ENCODE peak calls at places on chromosomes 1 and 21, in nine cellular contexts. D is tibial nerve; T is endodermal cell; J is PC-9; Z is hepatocyte; K is IMR-90; U is CD8-positive, alpha-beta T cell; A is suprapubic skin; O is H1. W is an unnamed sample. For H3K4me1, the result is how much of the 10 kb centered on the place peaks cover.

GRCh38 chr1:50251592-50252165 is 143.0 kb downstream of the ELAVL4 start:
- DNase-seq in D (no peak), T (peak), J (no peak), Z (no peak), K (no peak), U (no peak), A (no peak), O (peak), W (no peak)

GRCh38 chr1:62241357-62242131 is 46.9 kb downstream of the L1TD1 start:
- DNase-seq in D (no peak), T (no peak), J (peak), Z (no peak), K (no peak), U (no peak), A (no peak), O (no peak), W (no peak)

GRCh38 chr21:46551636-46552241 is 53.1 kb downstream of the S100B start:
- DNase-seq in D (no peak), T (peak), J (no peak), Z (no peak), K (no peak), U (peak), A (no peak), O (peak), W (no peak)

GRCh38 chr1:224199679-224200078 is 16.6 kb downstream of the DEGS1 start:
- DNase-seq in D (no peak), T (no peak), J (peak), Z (no peak), K (no peak), U (no peak), A (no peak), O (no peak), W (no peak)

GRCh38 chr1:7558041-7558461 is 213.0 kb upstream of the VAMP3 start:
- DNase-seq in D (no peak), T (no peak), J (no peak), Z (no peak), K (no peak), U (no peak), A (no peak), O (no peak), W (no peak)

GRCh38 chr1:206002833-206003532 is at the start of gene RAB7B:
- DNase-seq in D (peak), T (peak), J (no peak), Z (peak), K (peak), U (no peak), A (peak), O (peak), W (no peak)

GRCh38 chr1:70462611-70463010 is 51.5 kb downstream of the CTH start:
- DNase-seq in D (no peak), T (no peak), J (peak), Z (no peak), K (no peak), U (no peak), A (no peak), O (no peak), W (no peak)

GRCh38 chr1:30419246-30419720 is 304.1 kb downstream of the MATN1 start:
- DNase-seq in D (no peak), T (peak), J (no peak), Z (no peak), K (no peak), U (no peak), A (no peak), O (peak), W (no peak)

GRCh38 chr1:189787201-189787600 is 690.5 kb downstream of the BRINP3 start:
- DNase-seq in D (no peak), T (no peak), J (no peak), Z (no peak), K (peak), U (no peak), A (no peak), O (no peak), W (peak)

GRCh38 chr21:32364387-32364786 is 28.4 kb downstream of the URB1 start:
- DNase-seq in D (peak), T (no peak), J (no peak), Z (no peak), K (no peak), U (no peak), A (no peak), O (no peak), W (no peak)

GRCh38 chr1:193348126-193349045 is 162.0 kb upstream of the B3GALT2 start:
- DNase-seq in D (no peak), T (no peak), J (no peak), Z (no peak), K (peak), U (no peak), A (no peak), O (no peak), W (no peak)

GRCh38 chr1:177423083-177423482 is 252.3 kb downstream of the BRINP2 start:
- DNase-seq in D (no peak), T (no peak), J (no peak), Z (no peak), K (no peak), U (no peak), A (no peak), O (no peak), W (no peak)

GRCh38 chr1:201254625-201255469 is 28.5 kb upstream of the PKP1 start:
- DNase-seq in D (peak), T (peak), J (no peak), Z (peak), K (no peak), U (peak), A (peak), O (peak), W (peak)

GRCh38 chr21:42171091-42172053 is 47.6 kb upstream of the ABCG1 start:
- DNase-seq in D (no peak), T (peak), J (no peak), Z (peak), K (no peak), U (no peak), A (no peak), O (no peak), W (no peak)

GRCh38 chr21:22758478-22758877 is 1760.3 kb downstream of the NCAM2 start:
- DNase-seq in D (no peak), T (no peak), J (no peak), Z (no peak), K (no peak), U (no peak), A (no peak), O (no peak), W (no peak)

GRCh38 chr1:20602851-20603450 is 14.1 kb downstream of the CDA start:
- DNase-seq in D (no peak), T (no peak), J (peak), Z (no peak), K (peak), U (no peak), A (no peak), O (no peak), W (no peak)

GRCh38 chr1:35646043-35646442 is 4.7 kb upstream of the PSMB2 start:
- DNase-seq in D (no peak), T (no peak), J (no peak), Z (no peak), K (no peak), U (no peak), A (no peak), O (no peak), W (peak)

GRCh38 chr1:114061431-114061830 is 82.2 kb downstream of the OLFML3 start:
- DNase-seq in D (no peak), T (no peak), J (peak), Z (peak), K (no peak), U (no peak), A (no peak), O (no peak), W (no peak)

GRCh38 chr21:45607922-45608295 is 35.6 kb upstream of the PCBP3 start:
- DNase-seq in D (no peak), T (peak), J (no peak), Z (no peak), K (no peak), U (no peak), A (peak), O (no peak), W (no peak)

GRCh38 chr1:205588691-205589445 is 42.9 kb downstream of the ELK4 start:
- DNase-seq in D (no peak), T (peak), J (no peak), Z (peak), K (peak), U (no peak), A (peak), O (peak), W (no peak)

GRCh38 chr1:203464226-203464625 is 11.4 kb upstream of the PRELP start:
- DNase-seq in D (no peak), T (no peak), J (peak), Z (no peak), K (no peak), U (no peak), A (no peak), O (no peak), W (no peak)

GRCh38 chr21:42002421-42002958 is 7.7 kb downstream of the ZBTB21 start:
- DNase-seq in D (no peak), T (no peak), J (no peak), Z (peak), K (peak), U (peak), A (no peak), O (no peak), W (no peak)

GRCh38 chr1:182383934-182384333 is 7.7 kb downstream of the GLUL start:
- DNase-seq in D (no peak), T (no peak), J (no peak), Z (no peak), K (no peak), U (no peak), A (no peak), O (no peak), W (no peak)

GRCh38 chr1:182387566-182387965 is 4.0 kb downstream of the GLUL start:
- DNase-seq in D (no peak), T (no peak), J (no peak), Z (no peak), K (no peak), U (no peak), A (no peak), O (no peak), W (no peak)

GRCh38 chr1:182386980-182387379 is 4.6 kb downstream of the GLUL start:
- DNase-seq in D (no peak), T (no peak), J (no peak), Z (no peak), K (no peak), U (no peak), A (no peak), O (no peak), W (no peak)

GRCh38 chr1:182384387-182384960 is 7.1 kb downstream of the GLUL start:
- DNase-seq in D (peak), T (no peak), J (no peak), Z (no peak), K (no peak), U (no peak), A (no peak), O (no peak), W (no peak)

GRCh38 chr1:182385885-182386853 is 5.4 kb downstream of the GLUL start:
- DNase-seq in D (peak), T (no peak), J (no peak), Z (no peak), K (no peak), U (no peak), A (no peak), O (no peak), W (no peak)
- H3K4me1 ChIP-seq in D (under half), T (under half), J (under half), Z (under half), K (under half), U (under half), A (under half), O (under half), W (under half)

GRCh38 chr1:65176071-65176470 is 28.1 kb downstream of the AK4 start:
- DNase-seq in D (no peak), T (no peak), J (no peak), Z (no peak), K (no peak), U (no peak), A (no peak), O (no peak), W (no peak)
- H3K4me1 ChIP-seq in D (under half), T (under half), J (half or more), Z (under half), K (under half), U (under half), A (half or more), O (under half), W (under half)

GRCh38 chr1:172914517-172915144 is 136.1 kb downstream of the TNFSF18 start:
- DNase-seq in D (no peak), T (no peak), J (no peak), Z (no peak), K (peak), U (no peak), A (no peak), O (no peak), W (no peak)

GRCh38 chr1:172916126-172916525 is 134.6 kb downstream of the TNFSF18 start:
- DNase-seq in D (no peak), T (no peak), J (no peak), Z (no peak), K (peak), U (no peak), A (no peak), O (no peak), W (no peak)

GRCh38 chr1:172912765-172913260 is 137.9 kb downstream of the TNFSF18 start:
- DNase-seq in D (no peak), T (no peak), J (no peak), Z (no peak), K (no peak), U (no peak), A (no peak), O (no peak), W (no peak)

GRCh38 chr1:172917972-172918371 is 132.8 kb downstream of the TNFSF18 start:
- DNase-seq in D (no peak), T (no peak), J (peak), Z (peak), K (peak), U (no peak), A (no peak), O (no peak), W (no peak)

DNA sequence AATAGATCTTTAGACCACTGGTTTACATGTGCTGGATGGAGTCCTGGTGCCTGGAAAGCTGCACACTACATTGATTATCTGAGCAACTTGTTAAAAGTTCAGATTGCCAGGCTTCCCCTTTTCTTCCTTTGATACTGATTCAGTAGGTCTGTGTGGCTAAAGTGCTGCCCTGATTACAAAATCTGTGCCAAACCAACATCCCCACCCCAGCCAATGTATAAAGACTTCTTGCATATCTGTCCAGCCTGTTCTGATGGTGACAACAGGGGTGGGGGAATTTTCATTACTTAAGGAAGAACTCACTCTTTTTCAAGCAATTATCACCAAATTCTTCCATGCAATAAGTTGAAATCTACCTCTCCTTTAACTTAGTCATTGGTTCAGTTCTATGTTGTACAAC is 135.5 kb downstream of the TNFSF18 start:
- DNase-seq in D (no peak), T (no peak), J (no peak), Z (no peak), K (no peak), U (no peak), A (no peak), O (no peak), W (no peak)
- H3K4me1 ChIP-seq in D (under half), T (under half), J (under half), Z (under half), K (under half), U (under half), A (under half), O (under half), W (under half)

DNA sequence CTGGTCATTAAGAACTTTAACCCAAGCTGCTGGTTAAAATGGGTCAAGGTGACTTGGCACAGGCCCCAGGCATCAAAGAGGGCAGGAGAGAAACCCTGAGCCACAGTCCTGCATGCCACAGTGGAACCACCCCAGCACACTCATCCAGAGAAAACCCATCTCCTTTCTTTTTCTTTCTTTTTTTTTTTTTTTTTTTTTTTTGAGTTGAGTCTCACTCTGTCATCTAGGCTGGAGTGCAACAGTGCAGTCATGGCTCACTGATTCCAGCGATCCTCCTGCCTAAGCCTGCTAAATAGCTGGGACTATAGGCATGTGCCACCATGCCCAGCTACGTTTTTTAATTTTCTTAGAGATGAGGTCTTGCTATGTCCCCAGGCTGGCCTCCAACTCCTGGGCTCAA is 109.2 kb upstream of the RAB4A start:
- DNase-seq in D (no peak), T (no peak), J (no peak), Z (no peak), K (no peak), U (no peak), A (no peak), O (no peak), W (no peak)
- H3K4me1 ChIP-seq in D (under half), T (under half), J (under half), Z (under half), K (under half), U (under half), A (under half), O (under half), W (under half)

DNA sequence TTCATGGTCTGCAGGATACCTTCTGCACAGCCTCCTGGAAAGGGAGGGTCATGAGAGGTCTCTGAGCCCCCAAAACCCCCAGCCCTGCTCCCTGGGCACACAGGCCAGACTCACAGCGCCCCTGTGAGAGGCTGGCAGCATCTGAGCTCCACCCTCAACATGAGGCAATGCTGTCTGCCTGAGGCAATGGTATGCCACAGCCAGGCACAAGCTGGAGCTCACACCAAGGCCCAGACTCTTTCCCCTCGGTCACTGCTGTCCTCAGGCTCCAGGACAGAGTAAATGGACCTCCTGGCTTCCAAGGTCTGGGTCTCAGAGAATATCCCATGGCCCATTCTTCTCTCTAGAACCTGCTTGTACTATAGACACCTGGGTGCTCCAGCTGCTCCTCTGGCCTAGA is 17.2 kb downstream of the MEF2D start:
- DNase-seq in D (no peak), T (no peak), J (peak), Z (no peak), K (no peak), U (no peak), A (no peak), O (no peak), W (no peak)
- H3K4me1 ChIP-seq in D (under half), T (under half), J (under half), Z (under half), K (under half), U (under half), A (half or more), O (under half), W (under half)

DNA sequence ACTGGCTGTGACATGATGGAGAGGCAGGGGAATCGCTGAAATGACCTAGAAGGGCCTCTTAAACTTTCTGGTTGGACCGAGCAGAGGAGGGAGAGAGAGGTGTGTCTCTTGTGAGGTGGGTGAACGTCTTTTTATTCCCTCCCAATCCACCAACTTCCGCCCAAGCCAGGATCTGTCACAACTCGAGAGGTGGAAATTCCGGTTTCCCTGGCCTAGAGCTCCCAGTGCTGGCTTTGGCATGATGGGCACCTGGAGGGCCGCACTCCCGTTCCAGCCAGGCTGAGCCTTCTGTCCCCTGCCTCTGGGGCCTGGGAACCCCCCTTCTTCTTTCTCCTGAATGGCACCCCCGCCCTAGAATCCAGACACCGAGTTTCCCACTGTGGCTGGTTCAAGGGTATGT is at the start of gene SEMA4A:
- DNase-seq in D (no peak), T (no peak), J (peak), Z (no peak), K (no peak), U (no peak), A (no peak), O (no peak), W (no peak)
- H3K4me1 ChIP-seq in D (under half), T (under half), J (under half), Z (under half), K (under half), U (under half), A (under half), O (under half), W (under half)

W was measured in Caco-2.